ENCODE peak calls at places on chromosomes 13 and 19, in five cellular contexts. B is RPMI8226; V is brain microvascular endothelial cell; L is stimulated activated CD4-positive, alpha-beta T cell treated with anti-CD3 and anti-CD28 coated beads, Interleukin-2, amount 100 ng/mL, for 48 hours; Q is amniotic epithelial cell. W is an unnamed sample.

GRCh38 chr13:40609972-40610726 is 56.3 kb downstream of the FOXO1 start:
- DNase-seq in V (peak), Q (peak), L (no peak), B (no peak), W (no peak)

GRCh38 chr13:35514166-35514565 is 37.7 kb upstream of the MAB21L1 start:
- DNase-seq in L (no peak), Q (no peak), V (no peak), B (no peak), W (no peak)

GRCh38 chr13:39510296-39510695 is 92.7 kb downstream of the LHFPL6 start:
- DNase-seq in Q (no peak), B (peak), L (no peak), V (no peak), W (no peak)

GRCh38 chr13:63337921-63338320 is 1922.3 kb upstream of the PCDH20 start:
- DNase-seq in V (no peak), L (no peak), Q (no peak), B (no peak), W (no peak)

GRCh38 chr19:56085571-56086275 is 35.4 kb downstream of the ZNF787 start:
- DNase-seq in Q (peak), V (no peak), B (no peak), L (no peak), W (peak)

GRCh38 chr13:111259058-111259457 is 61.4 kb upstream of the TEX29 start:
- DNase-seq in B (no peak), Q (no peak), L (no peak), V (no peak), W (no peak)

GRCh38 chr13:25602206-25602605 is 230.4 kb downstream of the ATP8A2 start:
- DNase-seq in B (no peak), V (no peak), L (no peak), Q (no peak), W (no peak)

GRCh38 chr19:17473041-17473440 is 2.7 kb downstream of the SLC27A1 start:
- DNase-seq in V (peak), L (no peak), Q (peak), B (peak), W (peak)

GRCh38 chr13:21047591-21048282 is 13.6 kb downstream of the LATS2 start:
- DNase-seq in L (no peak), B (no peak), V (no peak), Q (no peak), W (no peak)

GRCh38 chr19:2477141-2477710 is 1.3 kb downstream of the GADD45B start:
- DNase-seq in L (no peak), B (peak), Q (peak), V (no peak), W (no peak)

GRCh38 chr19:44649578-44650145 is 6.0 kb downstream of the PVR start:
- DNase-seq in L (no peak), Q (no peak), B (peak), V (no peak), W (no peak)

GRCh38 chr13:33123066-33123940 is 107.1 kb downstream of the KL start:
- DNase-seq in V (no peak), Q (peak), L (no peak), B (peak), W (no peak)

GRCh38 chr19:30358319-30358718 is 13.9 kb upstream of the ZNF536 start:
- DNase-seq in Q (no peak), B (no peak), L (no peak), V (no peak), W (no peak)

GRCh38 chr19:2523630-2524311 is 47.8 kb downstream of the GADD45B start:
- DNase-seq in V (peak), B (no peak), Q (peak), L (no peak), W (no peak)

GRCh38 chr19:18495204-18495911 is 26.5 kb downstream of the ELL start:
- DNase-seq in L (no peak), V (no peak), Q (no peak), B (no peak), W (no peak)

GRCh38 chr19:34838753-34839431 is 65.9 kb upstream of the ZNF599 start:
- DNase-seq in L (no peak), V (no peak), Q (peak), B (no peak), W (no peak)

GRCh38 chr19:31334849-31335624 is 14.2 kb downstream of the TSHZ3 start:
- DNase-seq in B (no peak), L (no peak), Q (peak), V (no peak), W (peak)